ENCODE peak calls at places on chromosomes 5 and 9, in ten cellular contexts. One of them, this sample, is unnamed.

GRCh38 chr9:77981332-77981731 is 50.3 kb downstream of the GNAQ start:
- DNase-seq in uterus: no peak
- DNase-seq in fibroblast of lung: peak; percentile 65
- DNase-seq in progenitor cell of endocrine pancreas: no peak
- DNase-seq in IMR-90: peak; percentile 61
- DNase-seq in pancreas: peak; percentile 42
- DNase-seq in epithelial cell of proximal tubule: no peak
- DNase-seq in AG04449: no peak
- DNase-seq in PC-3: no peak
- DNase-seq in cardiac muscle cell: no peak
- DNase-seq in this sample: no peak

GRCh38 chr9:1460143-1460769 is 410.1 kb downstream of the DMRT2 start:
- DNase-seq in uterus: no peak
- DNase-seq in fibroblast of lung: no peak
- DNase-seq in progenitor cell of endocrine pancreas: no peak
- DNase-seq in IMR-90: no peak
- DNase-seq in pancreas: no peak
- DNase-seq in epithelial cell of proximal tubule: no peak
- DNase-seq in AG04449: no peak
- DNase-seq in PC-3: peak; percentile 47
- DNase-seq in cardiac muscle cell: peak; percentile 10
- DNase-seq in this sample: no peak

GRCh38 chr5:172666251-172666650 is 25.2 kb downstream of the NEURL1B start:
- DNase-seq in uterus: no peak
- DNase-seq in fibroblast of lung: no peak
- DNase-seq in progenitor cell of endocrine pancreas: no peak
- DNase-seq in IMR-90: peak; percentile 17
- DNase-seq in pancreas: no peak
- DNase-seq in epithelial cell of proximal tubule: no peak
- DNase-seq in AG04449: no peak
- DNase-seq in PC-3: peak; percentile 19
- DNase-seq in cardiac muscle cell: peak; percentile 53
- DNase-seq in this sample: no peak

GRCh38 chr5:176985516-176985915 is 21.1 kb downstream of the UIMC1 start:
- DNase-seq in uterus: no peak
- DNase-seq in fibroblast of lung: no peak
- DNase-seq in progenitor cell of endocrine pancreas: no peak
- DNase-seq in IMR-90: no peak
- DNase-seq in pancreas: no peak
- DNase-seq in epithelial cell of proximal tubule: no peak
- DNase-seq in AG04449: no peak
- DNase-seq in PC-3: no peak
- DNase-seq in cardiac muscle cell: no peak
- DNase-seq in this sample: no peak

GRCh38 chr9:123337971-123338370 is 18.0 kb upstream of the CRB2 start:
- DNase-seq in uterus: no peak
- DNase-seq in fibroblast of lung: no peak
- DNase-seq in progenitor cell of endocrine pancreas: no peak
- DNase-seq in IMR-90: no peak
- DNase-seq in pancreas: no peak
- DNase-seq in epithelial cell of proximal tubule: no peak
- DNase-seq in AG04449: no peak
- DNase-seq in PC-3: no peak
- DNase-seq in cardiac muscle cell: no peak
- DNase-seq in this sample: no peak

GRCh38 chr5:153513171-153513570 is 22.7 kb downstream of the GRIA1 start:
- DNase-seq in uterus: no peak
- DNase-seq in fibroblast of lung: peak; percentile 76
- DNase-seq in progenitor cell of endocrine pancreas: no peak
- DNase-seq in IMR-90: peak; percentile 63
- DNase-seq in pancreas: no peak
- DNase-seq in epithelial cell of proximal tubule: no peak
- DNase-seq in AG04449: peak; percentile 42
- DNase-seq in PC-3: no peak
- DNase-seq in cardiac muscle cell: peak; percentile 61
- DNase-seq in this sample: no peak

GRCh38 chr9:27194401-27195091 is 85.5 kb downstream of the TEK start:
- DNase-seq in uterus: no peak
- DNase-seq in fibroblast of lung: peak; percentile 89
- DNase-seq in progenitor cell of endocrine pancreas: no peak
- DNase-seq in IMR-90: peak; percentile 87
- DNase-seq in pancreas: no peak
- DNase-seq in epithelial cell of proximal tubule: peak; percentile 44
- DNase-seq in AG04449: peak; percentile 42
- DNase-seq in PC-3: peak; percentile 72
- DNase-seq in cardiac muscle cell: peak; percentile 80
- DNase-seq in this sample: no peak

GRCh38 chr5:150263801-150264621 is 25.6 kb downstream of the CAMK2A start:
- DNase-seq in uterus: peak; percentile 77
- DNase-seq in fibroblast of lung: peak; percentile 92
- DNase-seq in progenitor cell of endocrine pancreas: no peak
- DNase-seq in IMR-90: peak; percentile 90
- DNase-seq in pancreas: peak; percentile 80
- DNase-seq in epithelial cell of proximal tubule: peak; percentile 67
- DNase-seq in AG04449: peak; percentile 44
- DNase-seq in PC-3: peak; percentile 100
- DNase-seq in cardiac muscle cell: peak; percentile 84
- DNase-seq in this sample: no peak

GRCh38 chr5:139457653-139458306 is 4.8 kb downstream of the ECSCR start:
- DNase-seq in uterus: no peak
- DNase-seq in fibroblast of lung: no peak
- DNase-seq in progenitor cell of endocrine pancreas: no peak
- DNase-seq in IMR-90: no peak
- DNase-seq in pancreas: no peak
- DNase-seq in epithelial cell of proximal tubule: no peak
- DNase-seq in AG04449: no peak
- DNase-seq in PC-3: no peak
- DNase-seq in cardiac muscle cell: no peak
- DNase-seq in this sample: no peak

GRCh38 chr5:181039471-181039870 is 595 bp upstream of the BTNL9 start:
- DNase-seq in uterus: no peak
- DNase-seq in fibroblast of lung: no peak
- DNase-seq in progenitor cell of endocrine pancreas: no peak
- DNase-seq in IMR-90: no peak
- DNase-seq in pancreas: no peak
- DNase-seq in epithelial cell of proximal tubule: no peak
- DNase-seq in AG04449: no peak
- DNase-seq in PC-3: no peak
- DNase-seq in cardiac muscle cell: no peak
- DNase-seq in this sample: no peak

GRCh38 chr9:76591256-76591950 is 132.4 kb downstream of the GCNT1 start:
- DNase-seq in uterus: no peak
- DNase-seq in fibroblast of lung: peak; percentile 51
- DNase-seq in progenitor cell of endocrine pancreas: no peak
- DNase-seq in IMR-90: peak; percentile 6
- DNase-seq in pancreas: no peak
- DNase-seq in epithelial cell of proximal tubule: no peak
- DNase-seq in AG04449: no peak
- DNase-seq in PC-3: no peak
- DNase-seq in cardiac muscle cell: peak; percentile 85
- DNase-seq in this sample: no peak

GRCh38 chr9:121633736-121634135 is 17.7 kb upstream of the DAB2IP start:
- DNase-seq in uterus: no peak
- DNase-seq in fibroblast of lung: no peak
- DNase-seq in progenitor cell of endocrine pancreas: no peak
- DNase-seq in IMR-90: no peak
- DNase-seq in pancreas: no peak
- DNase-seq in epithelial cell of proximal tubule: no peak
- DNase-seq in AG04449: no peak
- DNase-seq in PC-3: no peak
- DNase-seq in cardiac muscle cell: no peak
- DNase-seq in this sample: no peak

GRCh38 chr9:121636411-121636865 is 15.0 kb upstream of the DAB2IP start:
- DNase-seq in uterus: peak; percentile 69
- DNase-seq in fibroblast of lung: peak; percentile 36
- DNase-seq in progenitor cell of endocrine pancreas: no peak
- DNase-seq in IMR-90: peak; percentile 46
- DNase-seq in pancreas: no peak
- DNase-seq in epithelial cell of proximal tubule: no peak
- DNase-seq in AG04449: peak; percentile 10
- DNase-seq in PC-3: no peak
- DNase-seq in cardiac muscle cell: peak; percentile 50
- DNase-seq in this sample: no peak

GRCh38 chr9:121634800-121635261 is 16.6 kb upstream of the DAB2IP start:
- DNase-seq in uterus: no peak
- DNase-seq in fibroblast of lung: no peak
- DNase-seq in progenitor cell of endocrine pancreas: peak; percentile 44
- DNase-seq in IMR-90: peak; percentile 13
- DNase-seq in pancreas: no peak
- DNase-seq in epithelial cell of proximal tubule: no peak
- DNase-seq in AG04449: no peak
- DNase-seq in PC-3: peak; percentile 9
- DNase-seq in cardiac muscle cell: peak; percentile 37
- DNase-seq in this sample: no peak

GRCh38 chr9:121634329-121634784 is 17.1 kb upstream of the DAB2IP start:
- DNase-seq in uterus: no peak
- DNase-seq in fibroblast of lung: no peak
- DNase-seq in progenitor cell of endocrine pancreas: no peak
- DNase-seq in IMR-90: no peak
- DNase-seq in pancreas: no peak
- DNase-seq in epithelial cell of proximal tubule: no peak
- DNase-seq in AG04449: no peak
- DNase-seq in PC-3: no peak
- DNase-seq in cardiac muscle cell: no peak
- DNase-seq in this sample: no peak

DNA sequence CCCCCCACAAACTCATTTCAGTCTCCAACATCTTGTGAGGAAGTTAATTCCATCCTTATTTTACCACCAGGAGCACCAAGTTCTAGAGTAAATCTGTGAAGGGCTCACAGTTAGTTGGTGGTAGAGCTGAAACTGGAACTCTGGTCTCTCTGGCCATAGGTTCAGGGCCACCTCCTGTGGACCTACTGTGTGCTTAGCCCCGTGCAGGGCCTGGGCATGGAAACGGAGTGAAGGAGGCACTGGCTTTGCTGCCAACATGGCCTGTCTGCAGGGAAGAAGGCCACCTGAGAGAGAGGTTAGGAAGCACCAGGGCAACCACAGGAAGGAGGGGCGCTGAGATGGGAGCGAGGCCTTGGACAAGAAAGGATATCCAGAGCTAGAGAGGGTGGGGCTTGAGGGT is 16.1 kb upstream of the DAB2IP start:
- DNase-seq in uterus: no peak
- DNase-seq in fibroblast of lung: no peak
- DNase-seq in progenitor cell of endocrine pancreas: no peak
- DNase-seq in IMR-90: no peak
- DNase-seq in pancreas: no peak
- DNase-seq in epithelial cell of proximal tubule: no peak
- DNase-seq in AG04449: no peak
- DNase-seq in PC-3: no peak
- DNase-seq in cardiac muscle cell: no peak
- DNase-seq in this sample: no peak
- TF ChIP-seq CTCF in uterus: no peak
- TF ChIP-seq CTCF in fibroblast of lung: no peak
- TF ChIP-seq CTCF in progenitor cell of endocrine pancreas: no peak
- TF ChIP-seq CTCF in IMR-90: no peak
- TF ChIP-seq CTCF in pancreas: no peak
- TF ChIP-seq CTCF in epithelial cell of proximal tubule: no peak
- TF ChIP-seq CTCF in AG04449: no peak
- TF ChIP-seq CTCF in PC-3: no peak
- TF ChIP-seq CTCF in cardiac muscle cell: no peak
- TF ChIP-seq CTCF in this sample: no peak

GRCh38 chr5:82421119-82421518 is 143.0 kb upstream of the RPS23 start:
- DNase-seq in uterus: no peak
- DNase-seq in fibroblast of lung: peak; percentile 95
- DNase-seq in progenitor cell of endocrine pancreas: no peak
- DNase-seq in IMR-90: peak; percentile 89
- DNase-seq in pancreas: no peak
- DNase-seq in epithelial cell of proximal tubule: peak; percentile 60
- DNase-seq in AG04449: peak; percentile 94
- DNase-seq in PC-3: peak; percentile 98
- DNase-seq in cardiac muscle cell: peak; percentile 95
- DNase-seq in this sample: no peak
- TF ChIP-seq CTCF in uterus: no peak
- TF ChIP-seq CTCF in fibroblast of lung: no peak
- TF ChIP-seq CTCF in progenitor cell of endocrine pancreas: no peak
- TF ChIP-seq CTCF in IMR-90: peak; percentile 48
- TF ChIP-seq CTCF in pancreas: no peak
- TF ChIP-seq CTCF in epithelial cell of proximal tubule: peak; percentile 23
- TF ChIP-seq CTCF in AG04449: peak; percentile 29
- TF ChIP-seq CTCF in PC-3: peak; percentile 58
- TF ChIP-seq CTCF in cardiac muscle cell: peak; percentile 36
- TF ChIP-seq CTCF in this sample: no peak

GRCh38 chr5:76455531-76456132 is 52.5 kb downstream of the IQGAP2 start:
- DNase-seq in uterus: no peak
- DNase-seq in fibroblast of lung: peak; percentile 11
- DNase-seq in progenitor cell of endocrine pancreas: no peak
- DNase-seq in IMR-90: no peak
- DNase-seq in pancreas: no peak
- DNase-seq in epithelial cell of proximal tubule: no peak
- DNase-seq in AG04449: no peak
- DNase-seq in PC-3: no peak
- DNase-seq in cardiac muscle cell: no peak
- DNase-seq in this sample: no peak

GRCh38 chr5:76446776-76447175 is 43.7 kb downstream of the IQGAP2 start:
- DNase-seq in uterus: no peak
- DNase-seq in fibroblast of lung: no peak
- DNase-seq in progenitor cell of endocrine pancreas: no peak
- DNase-seq in IMR-90: no peak
- DNase-seq in pancreas: no peak
- DNase-seq in epithelial cell of proximal tubule: no peak
- DNase-seq in AG04449: no peak
- DNase-seq in PC-3: no peak
- DNase-seq in cardiac muscle cell: no peak
- DNase-seq in this sample: no peak

GRCh38 chr5:76451046-76451701 is 48.1 kb downstream of the IQGAP2 start:
- DNase-seq in uterus: no peak
- DNase-seq in fibroblast of lung: no peak
- DNase-seq in progenitor cell of endocrine pancreas: no peak
- DNase-seq in IMR-90: no peak
- DNase-seq in pancreas: no peak
- DNase-seq in epithelial cell of proximal tubule: no peak
- DNase-seq in AG04449: no peak
- DNase-seq in PC-3: no peak
- DNase-seq in cardiac muscle cell: no peak
- DNase-seq in this sample: no peak

DNA sequence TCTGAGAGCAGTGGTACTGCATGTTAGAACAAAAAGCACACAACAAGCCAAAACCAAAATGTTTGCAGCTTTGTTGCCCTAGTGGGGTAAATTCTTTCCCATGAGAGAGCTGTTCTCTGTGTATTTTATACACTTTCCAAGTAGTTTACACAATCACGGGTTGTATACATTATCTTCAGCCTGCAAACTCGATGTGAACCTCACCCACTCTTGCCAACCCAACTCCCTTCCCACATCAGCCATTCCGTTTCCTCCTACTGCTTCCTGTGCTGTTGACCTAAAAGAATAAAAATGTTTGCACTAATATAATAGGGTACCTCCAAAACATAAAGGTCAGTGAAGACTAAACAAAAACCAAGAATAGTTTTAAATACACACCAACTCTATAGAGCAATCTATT is 47.0 kb downstream of the IQGAP2 start:
- DNase-seq in uterus: no peak
- DNase-seq in fibroblast of lung: no peak
- DNase-seq in progenitor cell of endocrine pancreas: no peak
- DNase-seq in IMR-90: no peak
- DNase-seq in pancreas: no peak
- DNase-seq in epithelial cell of proximal tubule: no peak
- DNase-seq in AG04449: no peak
- DNase-seq in PC-3: no peak
- DNase-seq in cardiac muscle cell: no peak
- DNase-seq in this sample: no peak
- TF ChIP-seq CTCF in uterus: no peak
- TF ChIP-seq CTCF in fibroblast of lung: no peak
- TF ChIP-seq CTCF in progenitor cell of endocrine pancreas: no peak
- TF ChIP-seq CTCF in IMR-90: no peak
- TF ChIP-seq CTCF in pancreas: no peak
- TF ChIP-seq CTCF in epithelial cell of proximal tubule: no peak
- TF ChIP-seq CTCF in AG04449: no peak
- TF ChIP-seq CTCF in PC-3: no peak
- TF ChIP-seq CTCF in cardiac muscle cell: no peak
- TF ChIP-seq CTCF in this sample: no peak

GRCh38 chr5:143016777-143017374 is 246.7 kb downstream of the ARHGAP26 start:
- DNase-seq in uterus: peak; percentile 24
- DNase-seq in fibroblast of lung: peak; percentile 61
- DNase-seq in progenitor cell of endocrine pancreas: no peak
- DNase-seq in IMR-90: peak; percentile 75
- DNase-seq in pancreas: no peak
- DNase-seq in epithelial cell of proximal tubule: no peak
- DNase-seq in AG04449: no peak
- DNase-seq in PC-3: peak; percentile 57
- DNase-seq in cardiac muscle cell: peak; percentile 79
- DNase-seq in this sample: no peak
- TF ChIP-seq CTCF in uterus: no peak
- TF ChIP-seq CTCF in fibroblast of lung: peak; percentile 69
- TF ChIP-seq CTCF in progenitor cell of endocrine pancreas: peak; percentile 48
- TF ChIP-seq CTCF in IMR-90: peak; percentile 75
- TF ChIP-seq CTCF in pancreas: no peak
- TF ChIP-seq CTCF in epithelial cell of proximal tubule: peak; percentile 57
- TF ChIP-seq CTCF in AG04449: peak; percentile 42
- TF ChIP-seq CTCF in PC-3: peak; percentile 77
- TF ChIP-seq CTCF in cardiac muscle cell: peak; percentile 78
- TF ChIP-seq CTCF in this sample: peak; percentile 59

This sample was measured in natural killer cell.